ENCODE peak calls at places on chromosomes 13 and 19, in seven cellular contexts. One of them, this sample, is unnamed.

GRCh38 chr19:57583104-57583520 is 833 bp upstream of the ZIK1 start:
- DNase-seq in tibial nerve: no peak
- DNase-seq in psoas muscle: no peak
- DNase-seq in IMR-90: no peak
- DNase-seq in heart left ventricle: no peak
- DNase-seq in left lung: no peak
- DNase-seq in Peyer's patch: no peak
- DNase-seq in this sample: no peak

GRCh38 chr13:26042781-26043180 is 9.0 kb downstream of the SHISA2 start:
- DNase-seq in tibial nerve: no peak
- DNase-seq in psoas muscle: no peak
- DNase-seq in IMR-90: no peak
- DNase-seq in heart left ventricle: no peak
- DNase-seq in left lung: no peak
- DNase-seq in Peyer's patch: no peak
- DNase-seq in this sample: no peak

GRCh38 chr19:38944981-38945506 is 14.3 kb downstream of the MRPS12 start:
- DNase-seq in tibial nerve: no peak
- DNase-seq in psoas muscle: no peak
- DNase-seq in IMR-90: no peak
- DNase-seq in heart left ventricle: no peak
- DNase-seq in left lung: no peak
- DNase-seq in Peyer's patch: no peak
- DNase-seq in this sample: no peak

GRCh38 chr13:83536941-83537340 is 345.3 kb downstream of the SLITRK1 start:
- DNase-seq in tibial nerve: no peak
- DNase-seq in psoas muscle: no peak
- DNase-seq in IMR-90: no peak
- DNase-seq in heart left ventricle: no peak
- DNase-seq in left lung: no peak
- DNase-seq in Peyer's patch: no peak
- DNase-seq in this sample: no peak

GRCh38 chr13:110341445-110342247 is 34.6 kb downstream of the COL4A2 start:
- DNase-seq in tibial nerve: no peak
- DNase-seq in psoas muscle: no peak
- DNase-seq in IMR-90: peak; percentile 92
- DNase-seq in heart left ventricle: no peak
- DNase-seq in left lung: no peak
- DNase-seq in Peyer's patch: peak; percentile 33
- DNase-seq in this sample: no peak

GRCh38 chr19:756232-756631 is 5.3 kb downstream of the MISP start:
- DNase-seq in tibial nerve: no peak
- DNase-seq in psoas muscle: no peak
- DNase-seq in IMR-90: peak; percentile 49
- DNase-seq in heart left ventricle: no peak
- DNase-seq in left lung: no peak
- DNase-seq in Peyer's patch: no peak
- DNase-seq in this sample: peak; percentile 42

GRCh38 chr19:44212865-44213346 is 574 bp downstream of the ZNF227 start:
- DNase-seq in tibial nerve: no peak
- DNase-seq in psoas muscle: no peak
- DNase-seq in IMR-90: peak; percentile 55
- DNase-seq in heart left ventricle: no peak
- DNase-seq in left lung: no peak
- DNase-seq in Peyer's patch: no peak
- DNase-seq in this sample: no peak

GRCh38 chr13:114088863-114089262 is 43.6 kb downstream of the RASA3 start:
- DNase-seq in tibial nerve: no peak
- DNase-seq in psoas muscle: no peak
- DNase-seq in IMR-90: no peak
- DNase-seq in heart left ventricle: no peak
- DNase-seq in left lung: no peak
- DNase-seq in Peyer's patch: no peak
- DNase-seq in this sample: no peak

GRCh38 chr19:48724796-48725753 is 5.5 kb upstream of the MAMSTR start:
- DNase-seq in tibial nerve: peak; percentile 82
- DNase-seq in psoas muscle: no peak
- DNase-seq in IMR-90: peak; percentile 93
- DNase-seq in heart left ventricle: peak; percentile 75
- DNase-seq in left lung: no peak
- DNase-seq in Peyer's patch: no peak
- DNase-seq in this sample: no peak

GRCh38 chr13:20151016-20151415 is 9.8 kb downstream of the GJA3 start:
- DNase-seq in tibial nerve: no peak
- DNase-seq in psoas muscle: no peak
- DNase-seq in IMR-90: no peak
- DNase-seq in heart left ventricle: no peak
- DNase-seq in left lung: no peak
- DNase-seq in Peyer's patch: no peak
- DNase-seq in this sample: no peak

GRCh38 chr13:109785141-109785891 is 1.1 kb downstream of the IRS2 start:
- DNase-seq in tibial nerve: no peak
- DNase-seq in psoas muscle: peak; percentile 45
- DNase-seq in IMR-90: peak; percentile 57
- DNase-seq in heart left ventricle: peak; percentile 67
- DNase-seq in left lung: no peak
- DNase-seq in Peyer's patch: peak; percentile 73
- DNase-seq in this sample: no peak

GRCh38 chr13:102326381-102327118 is 75.3 kb downstream of the FGF14 start:
- DNase-seq in tibial nerve: no peak
- DNase-seq in psoas muscle: no peak
- DNase-seq in IMR-90: no peak
- DNase-seq in heart left ventricle: no peak
- DNase-seq in left lung: no peak
- DNase-seq in Peyer's patch: no peak
- DNase-seq in this sample: no peak

GRCh38 chr19:39112338-39112890 is 13.2 kb upstream of the PAK4 start:
- DNase-seq in tibial nerve: no peak
- DNase-seq in psoas muscle: peak; percentile 62
- DNase-seq in IMR-90: no peak
- DNase-seq in heart left ventricle: no peak
- DNase-seq in left lung: no peak
- DNase-seq in Peyer's patch: no peak
- DNase-seq in this sample: no peak

GRCh38 chr13:113001251-113002140 is 32.5 kb downstream of the MCF2L start:
- DNase-seq in tibial nerve: no peak
- DNase-seq in psoas muscle: no peak
- DNase-seq in IMR-90: peak; percentile 3
- DNase-seq in heart left ventricle: peak; percentile 64
- DNase-seq in left lung: peak; percentile 74
- DNase-seq in Peyer's patch: no peak
- DNase-seq in this sample: no peak

GRCh38 chr19:47696635-47697034 is 16.6 kb upstream of the EHD2 start:
- DNase-seq in tibial nerve: no peak
- DNase-seq in psoas muscle: no peak
- DNase-seq in IMR-90: no peak
- DNase-seq in heart left ventricle: no peak
- DNase-seq in left lung: no peak
- DNase-seq in Peyer's patch: no peak
- DNase-seq in this sample: no peak

GRCh38 chr13:113935081-113935511 is 38.8 kb downstream of the C13orf46 start:
- DNase-seq in tibial nerve: no peak
- DNase-seq in psoas muscle: no peak
- DNase-seq in IMR-90: no peak
- DNase-seq in heart left ventricle: peak; percentile 28
- DNase-seq in left lung: peak; percentile 27
- DNase-seq in Peyer's patch: peak; percentile 40
- DNase-seq in this sample: no peak

GRCh38 chr13:110433014-110433413 is 125.9 kb downstream of the COL4A2 start:
- DNase-seq in tibial nerve: no peak
- DNase-seq in psoas muscle: peak; percentile 51
- DNase-seq in IMR-90: no peak
- DNase-seq in heart left ventricle: peak; percentile 66
- DNase-seq in left lung: no peak
- DNase-seq in Peyer's patch: no peak
- DNase-seq in this sample: no peak

GRCh38 chr19:58439576-58440554 is at the start of gene ZNF132:
- DNase-seq in tibial nerve: peak; percentile 97
- DNase-seq in psoas muscle: peak; percentile 96
- DNase-seq in IMR-90: peak; percentile 100
- DNase-seq in heart left ventricle: peak; percentile 99
- DNase-seq in left lung: peak; percentile 99
- DNase-seq in Peyer's patch: peak; percentile 92
- DNase-seq in this sample: peak; percentile 94

GRCh38 chr19:491146-491741 is 5.0 kb upstream of the MADCAM1 start:
- DNase-seq in tibial nerve: no peak
- DNase-seq in psoas muscle: no peak
- DNase-seq in IMR-90: no peak
- DNase-seq in heart left ventricle: no peak
- DNase-seq in left lung: no peak
- DNase-seq in Peyer's patch: no peak
- DNase-seq in this sample: no peak

DNA sequence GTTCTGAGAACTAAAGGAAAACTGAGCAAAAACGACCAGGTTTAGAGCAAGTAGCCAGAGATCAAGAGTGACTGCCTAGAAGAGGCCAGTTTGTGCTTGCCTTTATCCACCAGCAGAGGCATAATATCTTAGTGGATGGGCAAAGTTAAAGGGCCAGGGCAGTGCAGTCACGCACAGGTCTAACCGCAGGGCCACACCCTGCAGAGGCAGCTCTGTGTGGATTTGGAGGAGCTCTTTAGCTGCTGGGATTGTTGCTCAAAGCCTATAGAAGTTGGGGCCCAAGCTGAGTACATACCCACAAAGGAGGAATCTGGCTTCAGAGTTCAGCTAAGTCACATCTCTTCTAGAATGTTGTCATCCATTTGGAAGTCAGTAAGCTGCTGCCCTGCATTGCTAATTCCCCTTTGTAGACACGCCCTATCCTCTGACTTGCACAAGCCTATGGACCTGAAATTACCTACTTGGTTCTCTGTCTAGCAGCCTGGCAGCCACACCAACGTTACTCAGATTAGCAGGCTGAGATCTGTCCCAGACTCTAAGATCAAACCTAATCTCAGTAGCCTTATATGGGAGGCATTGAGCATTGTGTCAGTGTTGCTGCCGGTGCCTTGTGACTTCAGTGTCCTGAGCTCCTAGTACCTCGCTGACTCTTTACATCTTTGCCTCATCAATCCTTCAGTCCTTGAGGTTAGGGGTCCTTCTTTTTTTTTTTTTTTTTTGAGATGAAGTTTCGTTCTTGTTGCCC is 102.9 kb upstream of the STARD13 start:
- DNase-seq in tibial nerve: no peak
- DNase-seq in psoas muscle: no peak
- DNase-seq in IMR-90: no peak
- DNase-seq in heart left ventricle: no peak
- DNase-seq in left lung: no peak
- DNase-seq in Peyer's patch: no peak
- DNase-seq in this sample: no peak
- TF ChIP-seq CTCF in tibial nerve: no peak
- TF ChIP-seq CTCF in psoas muscle: no peak
- TF ChIP-seq CTCF in IMR-90: no peak
- TF ChIP-seq CTCF in heart left ventricle: no peak
- TF ChIP-seq CTCF in left lung: no peak
- TF ChIP-seq CTCF in Peyer's patch: no peak
- TF ChIP-seq CTCF in this sample: peak; percentile 16

DNA sequence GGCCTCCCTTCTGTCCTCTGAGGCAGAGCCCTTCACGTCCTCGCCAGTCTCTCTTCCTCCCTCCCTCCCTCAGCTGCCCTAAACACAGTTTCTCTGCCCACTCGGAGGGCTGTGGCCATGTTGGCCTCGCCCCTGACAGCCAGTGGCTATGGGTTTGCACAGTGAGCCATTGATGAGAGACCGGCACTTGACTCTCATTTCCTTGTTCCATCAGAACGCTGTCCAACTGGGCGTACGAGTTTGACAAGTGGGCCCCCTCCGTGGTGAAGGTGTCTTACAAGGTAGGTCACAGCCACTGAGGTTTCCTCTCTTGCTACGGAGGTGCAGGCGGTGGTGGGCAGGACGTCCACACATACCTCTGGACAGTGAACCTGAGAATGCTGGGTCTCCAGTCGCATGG is 57.9 kb downstream of the SMARCA4 start:
- DNase-seq in tibial nerve: no peak
- DNase-seq in psoas muscle: no peak
- DNase-seq in IMR-90: no peak
- DNase-seq in heart left ventricle: no peak
- DNase-seq in left lung: peak; percentile 45
- DNase-seq in Peyer's patch: no peak
- DNase-seq in this sample: no peak
- H3K36me3 ChIP-seq in tibial nerve: peaks cover 100% of the 10 kb centered on the region
- H3K36me3 ChIP-seq in psoas muscle: peaks cover 8% of the 10 kb centered on the region
- H3K36me3 ChIP-seq in IMR-90: peaks cover 87% of the 10 kb centered on the region
- H3K36me3 ChIP-seq in heart left ventricle: peaks cover 38% of the 10 kb centered on the region
- H3K36me3 ChIP-seq in left lung: no peaks in the 10 kb centered on the region
- H3K36me3 ChIP-seq in Peyer's patch: peaks cover 100% of the 10 kb centered on the region
- H3K36me3 ChIP-seq in this sample: peaks cover 48% of the 10 kb centered on the region

GRCh38 chr19:51664997-51665396 is 18.4 kb upstream of the SIGLEC14 start:
- DNase-seq in tibial nerve: no peak
- DNase-seq in psoas muscle: no peak
- DNase-seq in IMR-90: no peak
- DNase-seq in heart left ventricle: no peak
- DNase-seq in left lung: no peak
- DNase-seq in Peyer's patch: no peak
- DNase-seq in this sample: no peak
- TF ChIP-seq CTCF in tibial nerve: no peak
- TF ChIP-seq CTCF in psoas muscle: no peak
- TF ChIP-seq CTCF in IMR-90: peak; percentile 41
- TF ChIP-seq CTCF in heart left ventricle: no peak
- TF ChIP-seq CTCF in left lung: no peak
- TF ChIP-seq CTCF in Peyer's patch: no peak
- TF ChIP-seq CTCF in this sample: no peak

GRCh38 chr19:3538258-3538929 is 580 bp upstream of the TEKTIP1 start:
- DNase-seq in tibial nerve: no peak
- DNase-seq in psoas muscle: no peak
- DNase-seq in IMR-90: no peak
- DNase-seq in heart left ventricle: no peak
- DNase-seq in left lung: no peak
- DNase-seq in Peyer's patch: no peak
- DNase-seq in this sample: peak; percentile 26

GRCh38 chr19:3537101-3537437 is 1.9 kb upstream of the TEKTIP1 start:
- DNase-seq in tibial nerve: no peak
- DNase-seq in psoas muscle: no peak
- DNase-seq in IMR-90: no peak
- DNase-seq in heart left ventricle: peak; percentile 27
- DNase-seq in left lung: no peak
- DNase-seq in Peyer's patch: no peak
- DNase-seq in this sample: no peak

GRCh38 chr19:3537438-3538240 is 1.3 kb upstream of the TEKTIP1 start:
- DNase-seq in tibial nerve: no peak
- DNase-seq in psoas muscle: no peak
- DNase-seq in IMR-90: no peak
- DNase-seq in heart left ventricle: peak; percentile 29
- DNase-seq in left lung: no peak
- DNase-seq in Peyer's patch: no peak
- DNase-seq in this sample: no peak

GRCh38 chr19:3535235-3535921 is 3.6 kb upstream of the TEKTIP1 start:
- DNase-seq in tibial nerve: no peak
- DNase-seq in psoas muscle: no peak
- DNase-seq in IMR-90: no peak
- DNase-seq in heart left ventricle: no peak
- DNase-seq in left lung: no peak
- DNase-seq in Peyer's patch: no peak
- DNase-seq in this sample: no peak

GRCh38 chr19:3536429-3537100 is 2.4 kb upstream of the TEKTIP1 start:
- DNase-seq in tibial nerve: peak; percentile 44
- DNase-seq in psoas muscle: peak; percentile 53
- DNase-seq in IMR-90: no peak
- DNase-seq in heart left ventricle: peak; percentile 67
- DNase-seq in left lung: no peak
- DNase-seq in Peyer's patch: no peak
- DNase-seq in this sample: no peak
- H3K36me3 ChIP-seq in tibial nerve: peaks cover 59% of the 10 kb centered on the region
- H3K36me3 ChIP-seq in psoas muscle: peaks cover 3% of the 10 kb centered on the region
- H3K36me3 ChIP-seq in IMR-90: peaks cover 48% of the 10 kb centered on the region
- H3K36me3 ChIP-seq in heart left ventricle: peaks cover 5% of the 10 kb centered on the region
- H3K36me3 ChIP-seq in left lung: no peaks in the 10 kb centered on the region
- H3K36me3 ChIP-seq in Peyer's patch: peaks cover 48% of the 10 kb centered on the region
- H3K36me3 ChIP-seq in this sample: peaks cover 27% of the 10 kb centered on the region